ENCODE peak calls at places on chromosomes 4 and X, in nine cellular contexts. One of them, this sample, is unnamed.

GRCh38 chr4:139773560-139774318 is 108.1 kb downstream of the MGST2 start:
- DNase-seq in kidney glomerular epithelial cell: no peak
- DNase-seq in fibroblast of lung: no peak
- DNase-seq in activated CD8-positive, alpha-beta memory T cell treated with anti-CD3 and anti-CD28 coated beads for 4 hours: no peak
- DNase-seq in astrocyte of the spinal cord: no peak
- DNase-seq in COR-L47: no peak
- DNase-seq in brain microvascular endothelial cell: no peak
- DNase-seq in WERI-Rb-1: no peak
- DNase-seq in HCT116: no peak
- DNase-seq in this sample: no peak

GRCh38 chrX:71095971-71096701 is 485 bp downstream of the FOXO4 start:
- DNase-seq in HCT116: peak
- DNase-seq in kidney glomerular epithelial cell: no peak
- DNase-seq in astrocyte of the spinal cord: no peak
- DNase-seq in COR-L47: no peak
- DNase-seq in brain microvascular endothelial cell: no peak
- DNase-seq in fibroblast of lung: peak
- DNase-seq in activated CD8-positive, alpha-beta memory T cell treated with anti-CD3 and anti-CD28 coated beads for 4 hours: no peak
- DNase-seq in WERI-Rb-1: no peak
- DNase-seq in this sample: peak

GRCh38 chrX:34655496-34656258 is 1.4 kb downstream of the TMEM47 start:
- DNase-seq in fibroblast of lung: peak
- DNase-seq in HCT116: no peak
- DNase-seq in astrocyte of the spinal cord: peak
- DNase-seq in WERI-Rb-1: no peak
- DNase-seq in kidney glomerular epithelial cell: no peak
- DNase-seq in COR-L47: no peak
- DNase-seq in activated CD8-positive, alpha-beta memory T cell treated with anti-CD3 and anti-CD28 coated beads for 4 hours: no peak
- DNase-seq in brain microvascular endothelial cell: no peak
- DNase-seq in this sample: no peak

GRCh38 chrX:39967348-39967747 is 130.4 kb downstream of the BCOR start:
- DNase-seq in activated CD8-positive, alpha-beta memory T cell treated with anti-CD3 and anti-CD28 coated beads for 4 hours: no peak
- DNase-seq in astrocyte of the spinal cord: no peak
- DNase-seq in COR-L47: no peak
- DNase-seq in HCT116: no peak
- DNase-seq in fibroblast of lung: no peak
- DNase-seq in brain microvascular endothelial cell: no peak
- DNase-seq in WERI-Rb-1: peak
- DNase-seq in kidney glomerular epithelial cell: no peak
- DNase-seq in this sample: no peak

GRCh38 chrX:65601530-65602281 is 65.7 kb upstream of the MSN start:
- DNase-seq in kidney glomerular epithelial cell: peak
- DNase-seq in COR-L47: no peak
- DNase-seq in brain microvascular endothelial cell: peak
- DNase-seq in activated CD8-positive, alpha-beta memory T cell treated with anti-CD3 and anti-CD28 coated beads for 4 hours: no peak
- DNase-seq in HCT116: no peak
- DNase-seq in WERI-Rb-1: no peak
- DNase-seq in fibroblast of lung: peak
- DNase-seq in astrocyte of the spinal cord: peak
- DNase-seq in this sample: peak

GRCh38 chr4:8540072-8540471 is 40.1 kb upstream of the GPR78 start:
- DNase-seq in kidney glomerular epithelial cell: no peak
- DNase-seq in fibroblast of lung: no peak
- DNase-seq in WERI-Rb-1: no peak
- DNase-seq in astrocyte of the spinal cord: no peak
- DNase-seq in COR-L47: no peak
- DNase-seq in brain microvascular endothelial cell: no peak
- DNase-seq in activated CD8-positive, alpha-beta memory T cell treated with anti-CD3 and anti-CD28 coated beads for 4 hours: no peak
- DNase-seq in HCT116: no peak
- DNase-seq in this sample: no peak

GRCh38 chrX:24498181-24498580 is 33.1 kb downstream of the PDK3 start:
- DNase-seq in HCT116: no peak
- DNase-seq in COR-L47: no peak
- DNase-seq in activated CD8-positive, alpha-beta memory T cell treated with anti-CD3 and anti-CD28 coated beads for 4 hours: peak
- DNase-seq in astrocyte of the spinal cord: peak
- DNase-seq in WERI-Rb-1: peak
- DNase-seq in kidney glomerular epithelial cell: peak
- DNase-seq in fibroblast of lung: peak
- DNase-seq in brain microvascular endothelial cell: peak
- DNase-seq in this sample: no peak

GRCh38 chrX:107559506-107559905 is 68.8 kb upstream of the PRPS1 start:
- DNase-seq in COR-L47: no peak
- DNase-seq in fibroblast of lung: peak
- DNase-seq in astrocyte of the spinal cord: no peak
- DNase-seq in activated CD8-positive, alpha-beta memory T cell treated with anti-CD3 and anti-CD28 coated beads for 4 hours: no peak
- DNase-seq in HCT116: no peak
- DNase-seq in brain microvascular endothelial cell: no peak
- DNase-seq in WERI-Rb-1: no peak
- DNase-seq in kidney glomerular epithelial cell: no peak
- DNase-seq in this sample: no peak

GRCh38 chr4:140249351-140249750 is 95.4 kb upstream of the MAML3 start:
- DNase-seq in kidney glomerular epithelial cell: no peak
- DNase-seq in WERI-Rb-1: no peak
- DNase-seq in COR-L47: no peak
- DNase-seq in fibroblast of lung: no peak
- DNase-seq in astrocyte of the spinal cord: peak
- DNase-seq in HCT116: no peak
- DNase-seq in brain microvascular endothelial cell: no peak
- DNase-seq in activated CD8-positive, alpha-beta memory T cell treated with anti-CD3 and anti-CD28 coated beads for 4 hours: no peak
- DNase-seq in this sample: no peak

GRCh38 chrX:133297284-133297683 is 79.1 kb upstream of the TFDP3 start:
- DNase-seq in HCT116: no peak
- DNase-seq in activated CD8-positive, alpha-beta memory T cell treated with anti-CD3 and anti-CD28 coated beads for 4 hours: no peak
- DNase-seq in kidney glomerular epithelial cell: peak
- DNase-seq in WERI-Rb-1: no peak
- DNase-seq in COR-L47: no peak
- DNase-seq in brain microvascular endothelial cell: peak
- DNase-seq in fibroblast of lung: peak
- DNase-seq in astrocyte of the spinal cord: peak
- DNase-seq in this sample: peak

GRCh38 chr4:87541521-87541920 is 12.3 kb upstream of the SPARCL1 start:
- DNase-seq in COR-L47: no peak
- DNase-seq in brain microvascular endothelial cell: no peak
- DNase-seq in astrocyte of the spinal cord: no peak
- DNase-seq in activated CD8-positive, alpha-beta memory T cell treated with anti-CD3 and anti-CD28 coated beads for 4 hours: no peak
- DNase-seq in fibroblast of lung: no peak
- DNase-seq in kidney glomerular epithelial cell: no peak
- DNase-seq in WERI-Rb-1: no peak
- DNase-seq in HCT116: no peak
- DNase-seq in this sample: no peak

GRCh38 chr4:108193891-108194672 is 25.4 kb upstream of the LEF1 start:
- DNase-seq in fibroblast of lung: no peak
- DNase-seq in COR-L47: peak
- DNase-seq in HCT116: no peak
- DNase-seq in activated CD8-positive, alpha-beta memory T cell treated with anti-CD3 and anti-CD28 coated beads for 4 hours: no peak
- DNase-seq in astrocyte of the spinal cord: no peak
- DNase-seq in kidney glomerular epithelial cell: no peak
- DNase-seq in WERI-Rb-1: no peak
- DNase-seq in brain microvascular endothelial cell: no peak
- DNase-seq in this sample: no peak

GRCh38 chr4:76373919-76374552 is 46.9 kb downstream of the CCDC158 start:
- DNase-seq in activated CD8-positive, alpha-beta memory T cell treated with anti-CD3 and anti-CD28 coated beads for 4 hours: no peak
- DNase-seq in kidney glomerular epithelial cell: peak
- DNase-seq in fibroblast of lung: peak
- DNase-seq in HCT116: no peak
- DNase-seq in astrocyte of the spinal cord: peak
- DNase-seq in WERI-Rb-1: no peak
- DNase-seq in brain microvascular endothelial cell: peak
- DNase-seq in COR-L47: no peak
- DNase-seq in this sample: no peak

GRCh38 chrX:133922390-133922772 is 63.0 kb downstream of the GPC3 start:
- DNase-seq in WERI-Rb-1: no peak
- DNase-seq in fibroblast of lung: no peak
- DNase-seq in activated CD8-positive, alpha-beta memory T cell treated with anti-CD3 and anti-CD28 coated beads for 4 hours: no peak
- DNase-seq in kidney glomerular epithelial cell: no peak
- DNase-seq in astrocyte of the spinal cord: no peak
- DNase-seq in brain microvascular endothelial cell: no peak
- DNase-seq in HCT116: no peak
- DNase-seq in COR-L47: no peak
- DNase-seq in this sample: no peak

GRCh38 chr4:18669390-18669789 is 647.8 kb upstream of the LCORL start:
- DNase-seq in COR-L47: no peak
- DNase-seq in activated CD8-positive, alpha-beta memory T cell treated with anti-CD3 and anti-CD28 coated beads for 4 hours: no peak
- DNase-seq in kidney glomerular epithelial cell: no peak
- DNase-seq in WERI-Rb-1: no peak
- DNase-seq in fibroblast of lung: no peak
- DNase-seq in HCT116: no peak
- DNase-seq in brain microvascular endothelial cell: no peak
- DNase-seq in astrocyte of the spinal cord: no peak
- DNase-seq in this sample: no peak

GRCh38 chr4:150518559-150518958 is 63.4 kb upstream of the MAB21L2 start:
- DNase-seq in COR-L47: no peak
- DNase-seq in WERI-Rb-1: no peak
- DNase-seq in astrocyte of the spinal cord: peak
- DNase-seq in fibroblast of lung: peak
- DNase-seq in brain microvascular endothelial cell: peak
- DNase-seq in activated CD8-positive, alpha-beta memory T cell treated with anti-CD3 and anti-CD28 coated beads for 4 hours: no peak
- DNase-seq in HCT116: peak
- DNase-seq in kidney glomerular epithelial cell: peak
- DNase-seq in this sample: no peak

GRCh38 chrX:115960440-115961084 is 210.0 kb upstream of the AGTR2 start:
- DNase-seq in HCT116: no peak
- DNase-seq in fibroblast of lung: no peak
- DNase-seq in brain microvascular endothelial cell: no peak
- DNase-seq in activated CD8-positive, alpha-beta memory T cell treated with anti-CD3 and anti-CD28 coated beads for 4 hours: no peak
- DNase-seq in kidney glomerular epithelial cell: no peak
- DNase-seq in COR-L47: peak
- DNase-seq in WERI-Rb-1: no peak
- DNase-seq in astrocyte of the spinal cord: no peak
- DNase-seq in this sample: no peak

GRCh38 chr4:4338632-4339031 is 48.3 kb upstream of the NSG1 start:
- DNase-seq in brain microvascular endothelial cell: no peak
- DNase-seq in HCT116: no peak
- DNase-seq in fibroblast of lung: no peak
- DNase-seq in activated CD8-positive, alpha-beta memory T cell treated with anti-CD3 and anti-CD28 coated beads for 4 hours: no peak
- DNase-seq in COR-L47: peak
- DNase-seq in WERI-Rb-1: no peak
- DNase-seq in astrocyte of the spinal cord: no peak
- DNase-seq in kidney glomerular epithelial cell: no peak
- DNase-seq in this sample: no peak

GRCh38 chr4:153345011-153345981 is 808 bp downstream of the MND1 start:
- DNase-seq in kidney glomerular epithelial cell: peak
- DNase-seq in COR-L47: peak
- DNase-seq in fibroblast of lung: peak
- DNase-seq in astrocyte of the spinal cord: peak
- DNase-seq in HCT116: peak
- DNase-seq in activated CD8-positive, alpha-beta memory T cell treated with anti-CD3 and anti-CD28 coated beads for 4 hours: no peak
- DNase-seq in WERI-Rb-1: peak
- DNase-seq in brain microvascular endothelial cell: peak
- DNase-seq in this sample: peak

GRCh38 chrX:112834016-112834855 is 6.4 kb downstream of the AMOT start:
- DNase-seq in HCT116: no peak
- DNase-seq in astrocyte of the spinal cord: peak
- DNase-seq in activated CD8-positive, alpha-beta memory T cell treated with anti-CD3 and anti-CD28 coated beads for 4 hours: no peak
- DNase-seq in COR-L47: no peak
- DNase-seq in kidney glomerular epithelial cell: peak
- DNase-seq in WERI-Rb-1: no peak
- DNase-seq in brain microvascular endothelial cell: peak
- DNase-seq in fibroblast of lung: peak
- DNase-seq in this sample: no peak

GRCh38 chrX:150229030-150229429 is 134.1 kb upstream of the MAMLD1 start:
- DNase-seq in kidney glomerular epithelial cell: no peak
- DNase-seq in WERI-Rb-1: no peak
- DNase-seq in activated CD8-positive, alpha-beta memory T cell treated with anti-CD3 and anti-CD28 coated beads for 4 hours: no peak
- DNase-seq in brain microvascular endothelial cell: no peak
- DNase-seq in astrocyte of the spinal cord: no peak
- DNase-seq in COR-L47: no peak
- DNase-seq in HCT116: no peak
- DNase-seq in fibroblast of lung: no peak
- DNase-seq in this sample: no peak

GRCh38 chrX:69165116-69165651 is at the start of gene PJA1:
- DNase-seq in WERI-Rb-1: peak
- DNase-seq in kidney glomerular epithelial cell: peak
- DNase-seq in COR-L47: peak
- DNase-seq in brain microvascular endothelial cell: peak
- DNase-seq in fibroblast of lung: peak
- DNase-seq in astrocyte of the spinal cord: peak
- DNase-seq in activated CD8-positive, alpha-beta memory T cell treated with anti-CD3 and anti-CD28 coated beads for 4 hours: peak
- DNase-seq in HCT116: no peak
- DNase-seq in this sample: peak

GRCh38 chr4:86791126-86791525 is 58.1 kb downstream of the SLC10A6 start:
- DNase-seq in fibroblast of lung: no peak
- DNase-seq in HCT116: no peak
- DNase-seq in brain microvascular endothelial cell: no peak
- DNase-seq in WERI-Rb-1: peak
- DNase-seq in astrocyte of the spinal cord: no peak
- DNase-seq in activated CD8-positive, alpha-beta memory T cell treated with anti-CD3 and anti-CD28 coated beads for 4 hours: no peak
- DNase-seq in kidney glomerular epithelial cell: no peak
- DNase-seq in COR-L47: no peak
- DNase-seq in this sample: no peak

GRCh38 chrX:123157586-123157985 is 26.5 kb upstream of the GRIA3 start:
- DNase-seq in WERI-Rb-1: no peak
- DNase-seq in kidney glomerular epithelial cell: no peak
- DNase-seq in brain microvascular endothelial cell: no peak
- DNase-seq in COR-L47: no peak
- DNase-seq in astrocyte of the spinal cord: no peak
- DNase-seq in fibroblast of lung: no peak
- DNase-seq in activated CD8-positive, alpha-beta memory T cell treated with anti-CD3 and anti-CD28 coated beads for 4 hours: no peak
- DNase-seq in HCT116: no peak
- DNase-seq in this sample: no peak